ENCODE peak calls at places on chromosomes 3 and 15, in four cellular contexts. S is fibroblast of lung, U is right cardiac atrium, G is mesendoderm. R is an unnamed sample.

GRCh38 chr3:139772539-139773500 is 95.0 kb upstream of the NMNAT3 start:
- DNase-seq in S (peak; percentile 100), U (no peak), G (peak; percentile 45), R (no peak)

GRCh38 chr3:134029256-134029733 is 430 bp downstream of the SLCO2A1 start:
- DNase-seq in G (peak; percentile 46), S (peak; percentile 40), U (peak; percentile 69), R (no peak)

GRCh38 chr15:67080118-67080899 is 14.9 kb downstream of the SMAD3 start:
- DNase-seq in G (no peak), S (peak; percentile 96), U (peak; percentile 83), R (no peak)

GRCh38 chr15:69748131-69748530 is 295.5 kb downstream of the RPLP1 start:
- DNase-seq in U (no peak), S (no peak), G (no peak), R (no peak)

GRCh38 chr3:133451309-133451708 is 51.5 kb downstream of the BFSP2 start:
- DNase-seq in G (no peak), S (no peak), U (no peak), R (no peak)

GRCh38 chr15:68333775-68334470 is 56.4 kb downstream of the FEM1B start:
- DNase-seq in U (peak; percentile 80), G (peak; percentile 50), S (peak; percentile 67), R (no peak)

GRCh38 chr3:14358426-14359211 is 43.8 kb upstream of the SLC6A6 start:
- DNase-seq in S (peak; percentile 71), G (no peak), U (peak; percentile 92), R (no peak)

GRCh38 chr15:89494941-89495637 is 1.3 kb downstream of the RHCG start:
- DNase-seq in U (no peak), G (peak; percentile 30), S (no peak), R (peak; percentile 57)

GRCh38 chr15:90000175-90000923 is 775 bp upstream of the ZNF710 start:
- DNase-seq in S (peak; percentile 30), G (peak; percentile 59), U (peak; percentile 79), R (no peak)

GRCh38 chr3:54633444-54634121 is 294.3 kb downstream of the LRTM1 start:
- DNase-seq in G (no peak), S (no peak), U (no peak), R (no peak)

GRCh38 chr3:57659004-57659672 is 33.7 kb downstream of the DENND6A start:
- DNase-seq in G (no peak), U (no peak), S (no peak), R (no peak)

GRCh38 chr3:150242220-150242938 is 165.7 kb upstream of the TSC22D2 start:
- DNase-seq in S (peak; percentile 84), U (no peak), G (peak; percentile 67), R (no peak)

GRCh38 chr15:42404461-42405235 is 45.3 kb downstream of the CAPN3 start:
- DNase-seq in G (peak; percentile 18), S (no peak), U (no peak), R (no peak)

GRCh38 chr3:100972293-100972692 is 20.9 kb downstream of the ABI3BP start:
- DNase-seq in U (no peak), G (no peak), S (no peak), R (no peak)

GRCh38 chr15:75104804-75105557 is 81.6 kb downstream of the PPCDC start:
- DNase-seq in G (peak; percentile 49), U (no peak), S (peak; percentile 92), R (peak; percentile 88)

GRCh38 chr15:90208372-90208771 is 7.2 kb downstream of the SEMA4B start:
- DNase-seq in U (no peak), S (no peak), G (no peak), R (no peak)

GRCh38 chr3:12959838-12960378 is 113.3 kb downstream of the IQSEC1 start:
- DNase-seq in G (peak; percentile 41), S (no peak), U (peak; percentile 81), R (no peak)

GRCh38 chr3:14300721-14301377 is 101.6 kb upstream of the SLC6A6 start:
- DNase-seq in U (peak; percentile 82), G (no peak), S (no peak), R (no peak)

GRCh38 chr3:55676643-55677042 is 189.5 kb upstream of the WNT5A start:
- DNase-seq in G (no peak), S (peak; percentile 20), U (no peak), R (no peak)

GRCh38 chr3:8555705-8556314 is 54.2 kb downstream of the LMCD1 start:
- DNase-seq in U (no peak), S (peak; percentile 8), G (no peak), R (no peak)

GRCh38 chr3:28745904-28746617 is 397.4 kb upstream of the AZI2 start:
- DNase-seq in S (peak; percentile 10), U (no peak), G (no peak), R (no peak)

GRCh38 chr15:39184701-39185390 is 396.0 kb upstream of the THBS1 start:
- DNase-seq in G (no peak), U (no peak), S (no peak), R (no peak)

GRCh38 chr3:53486961-53487654 is 7.3 kb upstream of the CACNA1D start:
- DNase-seq in U (no peak), G (peak; percentile 33), S (no peak), R (no peak)

GRCh38 chr3:126025116-126025729 is 56.2 kb downstream of the ROPN1B start:
- DNase-seq in S (no peak), U (no peak), G (no peak), R (no peak)

GRCh38 chr3:53250881-53251605 is 4.8 kb downstream of the TKT start:
- DNase-seq in G (no peak), U (peak; percentile 48), S (no peak), R (peak; percentile 42)

GRCh38 chr3:28915711-28916481 is 365.0 kb upstream of the RBMS3 start:
- DNase-seq in S (peak; percentile 78), U (peak; percentile 51), G (peak; percentile 78), R (no peak)

GRCh38 chr15:50880651-50881114 is 27.8 kb upstream of the AP4E1 start:
- DNase-seq in G (peak; percentile 57), S (peak; percentile 59), U (no peak), R (no peak)

GRCh38 chr3:177410734-177411133 is 213.5 kb upstream of the TBL1XR1 start:
- DNase-seq in U (no peak), G (no peak), S (no peak), R (no peak)

GRCh38 chr3:85170646-85171045 is 211.9 kb downstream of the CADM2 start:
- DNase-seq in G (no peak), S (no peak), U (no peak), R (no peak)

GRCh38 chr3:132433121-132433520 is 15.8 kb downstream of the DNAJC13 start:
- DNase-seq in G (no peak), U (no peak), S (peak; percentile 26), R (no peak)
- H3K4me3 ChIP-seq in G (no peak overlapping the region), U (no peak overlapping the region), S (no peak overlapping the region), R (no peak overlapping the region)

GRCh38 chr3:115982629-115983028 is 359.3 kb downstream of the GAP43 start:
- DNase-seq in S (no peak), G (no peak), U (no peak), R (no peak)
- H3K4me1 ChIP-seq in S (no peaks in the 10 kb centered on the region), G (no peaks in the 10 kb centered on the region), U (no peaks in the 10 kb centered on the region), R (no peaks in the 10 kb centered on the region)

DNA sequence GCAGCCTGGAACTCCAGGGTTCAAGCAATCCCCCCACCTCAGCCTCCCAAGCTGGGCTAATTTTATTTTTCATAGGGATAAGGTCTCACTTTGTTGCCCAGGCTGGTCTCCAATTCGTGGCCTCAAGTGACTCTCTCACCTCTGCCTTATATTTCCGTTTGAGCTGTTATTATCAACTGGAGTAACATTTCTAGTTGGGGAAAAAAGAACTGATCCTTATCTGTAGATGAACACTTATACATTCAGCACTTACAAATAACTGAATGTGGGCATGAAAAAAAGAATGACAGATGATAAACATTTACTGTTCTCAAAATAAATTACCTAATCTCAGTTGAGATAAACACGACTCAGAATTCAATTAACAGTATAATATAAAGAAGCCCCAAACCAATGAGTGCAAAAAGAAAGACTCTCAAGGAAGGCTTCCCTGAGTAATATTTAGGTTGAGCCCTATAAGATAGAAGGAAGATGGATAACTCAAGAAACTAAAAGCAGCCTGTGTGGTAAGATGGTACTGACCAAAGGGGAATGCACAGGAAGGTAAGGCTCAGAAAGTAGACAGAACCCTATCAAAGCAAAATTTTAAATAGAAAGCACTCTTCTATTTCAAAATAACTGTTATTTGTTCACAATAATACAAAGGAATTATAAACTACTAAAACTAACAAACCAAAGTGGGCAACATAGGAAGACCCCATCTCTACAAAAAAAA is 11.8 kb downstream of the UBE3A start:
- DNase-seq in G (no peak), S (no peak), U (no peak), R (no peak)
- H3K4me3 ChIP-seq in G (no peak overlapping the region), S (no peak overlapping the region), U (no peak overlapping the region), R (no peak overlapping the region)

GRCh38 chr3:181570472-181570871 is 141.3 kb upstream of the SOX2 start:
- DNase-seq in S (no peak), U (no peak), G (no peak), R (no peak)
- H3K4me1 ChIP-seq in S (no peaks in the 10 kb centered on the region), U (no peaks in the 10 kb centered on the region), G (no peaks in the 10 kb centered on the region), R (peaks cover 20% of the 10 kb centered on the region)

GRCh38 chr3:171169443-171169842 is 142.9 kb upstream of the SLC2A2 start:
- DNase-seq in S (no peak), G (no peak), U (no peak), R (no peak)
- H3K4me3 ChIP-seq in S (no peak overlapping the region), G (no peak overlapping the region), U (no peak overlapping the region), R (no peak overlapping the region)

DNA sequence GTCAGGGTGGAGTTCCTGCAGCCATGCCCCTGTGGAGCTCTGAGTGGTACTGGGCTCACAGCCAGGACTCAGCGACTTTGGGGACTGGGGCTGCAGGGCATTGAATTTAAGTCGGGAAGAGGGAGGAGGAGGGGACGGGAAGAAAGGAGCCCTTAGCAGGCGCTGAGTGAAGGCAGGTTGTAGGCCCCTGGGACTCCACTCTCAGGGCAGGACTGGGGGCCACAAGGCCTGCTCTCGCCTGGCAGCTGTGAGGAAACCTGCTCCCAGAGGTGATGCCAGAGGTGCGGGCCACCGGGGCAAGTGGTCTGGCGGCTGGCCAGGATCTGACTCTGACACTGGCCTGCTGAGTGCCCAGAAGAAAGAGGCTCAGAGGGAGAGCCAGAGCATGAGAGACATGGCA is 73.5 kb downstream of the EPHB3 start:
- DNase-seq in S (no peak), G (no peak), U (peak; percentile 56), R (no peak)
- H3K4me1 ChIP-seq in S (no peaks in the 10 kb centered on the region), G (peaks cover 5% of the 10 kb centered on the region), U (no peaks in the 10 kb centered on the region), R (peaks cover 3% of the 10 kb centered on the region)

DNA sequence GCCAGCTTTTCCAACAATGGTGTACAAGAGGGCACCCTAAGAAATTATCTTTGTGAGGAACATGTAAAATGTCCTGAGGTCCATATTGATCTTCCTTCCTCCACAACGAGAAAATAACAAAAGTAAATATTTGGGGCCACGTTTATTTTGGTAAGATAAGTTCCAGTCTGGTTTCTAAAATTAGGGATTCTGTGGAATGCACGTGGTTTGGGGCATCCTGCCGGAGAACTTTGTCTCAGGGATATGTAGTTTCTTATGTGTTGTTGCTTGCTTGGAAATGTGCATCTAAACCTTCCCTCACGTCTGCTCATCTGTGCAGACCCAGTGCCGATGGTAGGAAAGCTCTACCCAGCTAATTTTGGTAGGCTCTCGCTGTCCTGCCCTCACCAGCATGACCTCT is 62.8 kb downstream of the CTDSPL start:
- DNase-seq in G (no peak), U (no peak), S (peak; percentile 42), R (no peak)
- H3K4me3 ChIP-seq in G (no peak overlapping the region), U (no peak overlapping the region), S (no peak overlapping the region), R (no peak overlapping the region)

GRCh38 chr3:46972396-46972795 is 4.1 kb downstream of the CCDC12 start:
- DNase-seq in S (no peak), U (no peak), G (no peak), R (no peak)
- H3K4me1 ChIP-seq in S (peaks cover 4% of the 10 kb centered on the region), U (peaks cover 31% of the 10 kb centered on the region), G (no peaks in the 10 kb centered on the region), R (peaks cover 5% of the 10 kb centered on the region)

R was measured in RWPE2.